ENCODE peak calls at places on chromosomes 16 and 17, in nine cellular contexts. C is activated naive CD4-positive, alpha-beta T cell treated with anti-CD3 and anti-CD28 coated beads, Interleukin-2, amount 50 U/mL, for 72 hours; P is stimulated activated CD4-positive, alpha-beta T cell treated with anti-CD3 and anti-CD28 coated beads, Interleukin-4, amount 100 ng/mL, for 24 hours; Y is fibroblast of lung; S is upper lobe of right lung; L is GM12865; J is RWPE2; H is AG09309; U is hypothalamus. N is an unnamed sample.

GRCh38 chr16:72131036-72131435 is 37.4 kb downstream of the DHX38 start:
- DNase-seq in U (no peak), H (no peak), Y (no peak), J (no peak), S (peak), P (no peak), L (no peak), C (no peak), N (no peak)

GRCh38 chr17:18187226-18187625 is 3.6 kb downstream of the ALKBH5 start:
- DNase-seq in S (no peak), Y (no peak), C (no peak), H (no peak), J (no peak), L (no peak), U (no peak), P (no peak), N (no peak)

GRCh38 chr17:55722742-55723487 is at the start of gene TMEM100:
- DNase-seq in J (no peak), Y (peak), L (no peak), C (no peak), U (no peak), P (no peak), H (peak), S (no peak), N (no peak)

GRCh38 chr17:7380855-7381683 is at the start of gene TNK1:
- DNase-seq in S (peak), H (no peak), C (no peak), J (no peak), L (no peak), Y (no peak), P (no peak), U (no peak), N (no peak)

GRCh38 chr17:82126479-82127314 is 28.7 kb upstream of the FASN start:
- DNase-seq in J (no peak), Y (no peak), H (no peak), U (no peak), S (no peak), C (peak), L (no peak), P (peak), N (peak)

GRCh38 chr17:81524063-81524864 is 3.9 kb upstream of the FSCN2 start:
- DNase-seq in Y (no peak), U (no peak), P (no peak), L (no peak), H (no peak), S (no peak), J (no peak), C (no peak), N (no peak)

GRCh38 chr17:19676901-19677300 is 28.4 kb downstream of the ALDH3A2 start:
- DNase-seq in J (no peak), L (no peak), Y (no peak), S (no peak), C (no peak), H (no peak), U (no peak), P (no peak), N (no peak)

GRCh38 chr17:7204828-7205461 is 14.7 kb downstream of the DLG4 start:
- DNase-seq in L (peak), C (peak), Y (peak), P (peak), U (peak), S (peak), J (no peak), H (no peak), N (peak)